ENCODE peak calls at places on chromosomes 12 and 14, in four cellular contexts. P is breast epithelium, M is heart left ventricle, Y is left ventricle myocardium inferior. T is an unnamed sample.

GRCh38 chr12:124938606-124939427 is 24.4 kb upstream of the UBC start:
- DNase-seq in P (no peak), M (peak; percentile 64), Y (peak; percentile 57), T (peak; percentile 42)

GRCh38 chr12:87985069-87985675 is 44.0 kb downstream of the C12orf50 start:
- DNase-seq in P (no peak), M (no peak), Y (no peak), T (no peak)

GRCh38 chr14:94685166-94685581 is 73.0 kb downstream of the SERPINA3 start:
- DNase-seq in P (no peak), M (no peak), Y (no peak), T (no peak)

GRCh38 chr12:14741153-14741552 is 44.8 kb upstream of the GUCY2C start:
- DNase-seq in P (no peak), M (no peak), Y (no peak), T (no peak)

GRCh38 chr12:26062566-26062965 is 62.3 kb downstream of the BHLHE41 start:
- DNase-seq in P (no peak), M (no peak), Y (no peak), T (no peak)

GRCh38 chr12:3726455-3726854 is 26.5 kb downstream of the CRACR2A start:
- DNase-seq in P (no peak), M (no peak), Y (no peak), T (no peak)

GRCh38 chr12:113262710-113263109 is 41.4 kb downstream of the TPCN1 start:
- DNase-seq in P (no peak), M (no peak), Y (no peak), T (no peak)

GRCh38 chr12:52848661-52849255 is at the start of gene KRT78:
- DNase-seq in P (no peak), M (no peak), Y (no peak), T (no peak)

GRCh38 chr14:53054457-53054856 is 98.7 kb downstream of the DDHD1 start:
- DNase-seq in P (no peak), M (no peak), Y (no peak), T (no peak)

GRCh38 chr12:55619352-55620138 is 17.1 kb upstream of the OR10P1 start:
- DNase-seq in P (no peak), M (peak; percentile 38), Y (no peak), T (peak; percentile 26)

GRCh38 chr14:101112351-101113107 is 209.0 kb upstream of the RTL1 start:
- DNase-seq in P (no peak), M (no peak), Y (no peak), T (no peak)

GRCh38 chr14:55614304-55614703 is 34.3 kb downstream of the KTN1 start:
- DNase-seq in P (no peak), M (no peak), Y (no peak), T (no peak)

GRCh38 chr12:108995370-108995992 is 25.4 kb downstream of the SVOP start:
- DNase-seq in P (no peak), M (no peak), Y (no peak), T (no peak)

GRCh38 chr14:62914025-62914424 is 131.2 kb downstream of the KCNH5 start:
- DNase-seq in P (no peak), M (no peak), Y (no peak), T (no peak)

GRCh38 chr14:88706425-88706824 is 86.3 kb downstream of the EML5 start:
- DNase-seq in P (no peak), M (no peak), Y (no peak), T (no peak)

GRCh38 chr12:109053382-109054123 is 1.2 kb downstream of the USP30 start:
- DNase-seq in P (no peak), M (no peak), Y (no peak), T (no peak)

GRCh38 chr14:100749967-100750597 is 23.4 kb downstream of the DLK1 start:
- DNase-seq in P (no peak), M (peak; percentile 1), Y (no peak), T (no peak)

GRCh38 chr12:95653761-95654546 is 102.7 kb upstream of the USP44 start:
- DNase-seq in P (no peak), M (peak; percentile 29), Y (no peak), T (no peak)

GRCh38 chr14:101980700-101981099 is 16.3 kb downstream of the DYNC1H1 start:
- DNase-seq in P (peak; percentile 71), M (peak; percentile 46), Y (no peak), T (no peak)

GRCh38 chr12:117125275-117125613 is 26.0 kb upstream of the TESC start:
- DNase-seq in P (no peak), M (no peak), Y (no peak), T (no peak)

GRCh38 chr12:117064596-117064995 is 34.6 kb downstream of the TESC start:
- DNase-seq in P (no peak), M (no peak), Y (no peak), T (no peak)

GRCh38 chr14:100428727-100429126 is 105.6 kb downstream of the SLC25A47 start:
- DNase-seq in P (no peak), M (no peak), Y (no peak), T (no peak)

GRCh38 chr12:122023339-122024131 is 1.9 kb downstream of the BCL7A start:
- DNase-seq in P (peak; percentile 66), M (peak; percentile 81), Y (peak; percentile 69), T (no peak)

GRCh38 chr12:122871851-122872785 is 23.8 kb downstream of the VPS37B start:
- DNase-seq in P (no peak), M (peak; percentile 76), Y (peak; percentile 60), T (no peak)

GRCh38 chr12:123757555-123757954 is 4.5 kb upstream of the DNAH10 start:
- DNase-seq in P (no peak), M (no peak), Y (no peak), T (no peak)

GRCh38 chr12:124460771-124461170 is 106.6 kb downstream of the NCOR2 start:
- DNase-seq in P (no peak), M (no peak), Y (no peak), T (no peak)

GRCh38 chr14:100417466-100417865 is 94.3 kb downstream of the SLC25A47 start:
- DNase-seq in P (no peak), M (no peak), Y (no peak), T (no peak)

GRCh38 chr12:112370868-112371510 is 11.2 kb downstream of the HECTD4 start:
- DNase-seq in P (no peak), M (no peak), Y (no peak), T (no peak)

GRCh38 chr12:50922820-50923219 is 29.5 kb upstream of the HIGD1C start:
- DNase-seq in P (no peak), M (no peak), Y (no peak), T (no peak)

GRCh38 chr12:50925342-50925651 is 27.0 kb upstream of the HIGD1C start:
- DNase-seq in P (no peak), M (no peak), Y (no peak), T (no peak)

GRCh38 chr12:50924439-50925341 is 27.7 kb upstream of the HIGD1C start:
- DNase-seq in P (peak; percentile 84), M (peak; percentile 91), Y (peak; percentile 90), T (no peak)

GRCh38 chr12:50923361-50924130 is 28.8 kb upstream of the HIGD1C start:
- DNase-seq in P (no peak), M (no peak), Y (no peak), T (no peak)

DNA sequence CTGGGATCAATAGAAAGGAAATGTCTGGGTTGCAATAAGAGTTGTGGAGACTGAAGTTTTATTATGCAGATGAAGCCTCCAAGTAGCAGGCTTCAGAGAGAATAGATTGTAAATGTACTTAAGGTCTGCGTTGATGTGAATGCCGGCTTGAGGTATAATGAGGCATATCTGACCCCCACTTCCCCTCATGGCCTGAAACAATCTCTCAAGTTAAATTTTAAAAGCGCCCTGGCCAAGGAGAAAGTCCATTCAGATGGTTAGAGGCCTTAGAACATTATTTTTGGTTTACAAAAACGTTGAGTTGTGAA is 28.3 kb upstream of the HIGD1C start:
- DNase-seq in P (no peak), M (no peak), Y (no peak), T (no peak)
- H3K27ac ChIP-seq in P (peak overlapping the region; percentile 89), M (peak overlapping the region; percentile 83), Y (peak overlapping the region; percentile 94), T (no peak overlapping the region)

GRCh38 chr14:77097689-77098469 is at the start of gene CIPC:
- DNase-seq in P (peak; percentile 100), M (peak; percentile 100), Y (peak; percentile 100), T (peak; percentile 99)
- H3K4me1 ChIP-seq in P (peaks cover 7% of the 10 kb centered on the region), M (peaks cover 30% of the 10 kb centered on the region), Y (peaks cover 64% of the 10 kb centered on the region), T (peaks cover 14% of the 10 kb centered on the region)

GRCh38 chr12:131575371-131575770 is 135.5 kb upstream of the SFSWAP start:
- DNase-seq in P (no peak), M (no peak), Y (no peak), T (no peak)
- H3K27ac ChIP-seq in P (no peak overlapping the region), M (no peak overlapping the region), Y (no peak overlapping the region), T (no peak overlapping the region)

GRCh38 chr14:65224799-65225198 is 122.5 kb upstream of the MAX start:
- DNase-seq in P (no peak), M (no peak), Y (no peak), T (no peak)
- H3K4me1 ChIP-seq in P (no peaks in the 10 kb centered on the region), M (peaks cover 5% of the 10 kb centered on the region), Y (peaks cover 28% of the 10 kb centered on the region), T (peaks cover 27% of the 10 kb centered on the region)

GRCh38 chr14:50947446-50947845 is 3.2 kb upstream of the PYGL start:
- DNase-seq in P (no peak), M (no peak), Y (no peak), T (no peak)

GRCh38 chr14:50946234-50946935 is 2.1 kb upstream of the PYGL start:
- DNase-seq in P (no peak), M (no peak), Y (no peak), T (no peak)

GRCh38 chr14:50951032-50951431 is 6.7 kb upstream of the PYGL start:
- DNase-seq in P (no peak), M (no peak), Y (no peak), T (no peak)

GRCh38 chr14:50944647-50945413 is 547 bp upstream of the PYGL start:
- DNase-seq in P (peak; percentile 61), M (peak; percentile 35), Y (peak; percentile 52), T (no peak)

DNA sequence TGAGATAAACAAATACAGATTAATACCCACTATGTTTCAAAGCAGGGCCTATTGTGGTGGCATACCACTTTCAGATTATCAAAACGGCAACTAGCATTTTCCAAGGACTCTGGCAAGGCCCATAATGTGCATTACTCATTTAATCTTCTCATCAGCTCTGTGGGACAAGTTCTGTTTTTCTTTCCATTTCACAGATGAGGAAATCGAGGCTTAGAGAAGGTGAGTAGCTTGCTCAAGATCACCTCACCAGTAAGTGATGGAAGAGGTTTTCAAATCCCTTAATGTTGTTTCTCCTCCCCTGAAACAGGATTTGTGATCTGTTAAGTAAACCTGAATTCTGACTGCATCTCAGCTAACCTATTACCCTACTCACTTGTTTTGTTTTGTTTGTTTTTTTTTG is 3.9 kb upstream of the PYGL start:
- DNase-seq in P (no peak), M (no peak), Y (no peak), T (no peak)
- H3K27ac ChIP-seq in P (no peak overlapping the region), M (no peak overlapping the region), Y (no peak overlapping the region), T (no peak overlapping the region)

DNA sequence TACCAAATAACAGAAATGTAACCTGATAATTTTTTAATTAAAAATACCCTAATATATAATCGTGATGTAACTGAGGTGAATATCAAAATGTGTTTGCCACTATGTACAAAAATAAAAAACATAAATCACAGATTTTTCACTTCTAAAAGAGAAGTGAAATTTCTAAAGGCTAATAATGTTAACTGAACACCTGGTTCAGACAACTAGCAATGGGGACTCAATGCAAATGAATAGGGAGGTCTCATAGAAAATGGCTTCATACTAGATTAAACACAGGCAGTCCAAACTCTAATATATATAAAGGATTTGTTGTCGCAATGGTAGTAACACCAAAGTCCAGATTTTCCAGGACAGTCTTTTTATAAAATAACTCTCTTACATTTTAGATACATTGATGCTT is 365.4 kb upstream of the ATP2B1 start:
- DNase-seq in P (no peak), M (no peak), Y (no peak), T (no peak)
- H3K4me1 ChIP-seq in P (no peaks in the 10 kb centered on the region), M (no peaks in the 10 kb centered on the region), Y (no peaks in the 10 kb centered on the region), T (peaks cover 25% of the 10 kb centered on the region)

GRCh38 chr14:58129208-58129607 is 22.8 kb downstream of the ARMH4 start:
- DNase-seq in P (no peak), M (no peak), Y (no peak), T (no peak)
- H3K27ac ChIP-seq in P (no peak overlapping the region), M (no peak overlapping the region), Y (no peak overlapping the region), T (no peak overlapping the region)

T was measured in effector memory CD4-positive, alpha-beta T cell.